ENCODE peak calls at places on chromosomes 6 and 20, in five cellular contexts. One of them, this sample, is unnamed.
A peak's percentile ranks its signal among the peaks of the same experiment; 100 is the strongest.

GRCh38 chr6:4667591-4667990 is 108.6 kb upstream of the CDYL start:
- DNase-seq in endodermal cell: no peak
- DNase-seq in DND-41: no peak
- DNase-seq in PC-9: no peak
- DNase-seq in tibial artery: no peak
- DNase-seq in this sample: no peak

GRCh38 chr6:53483423-53484353 is 61.2 kb downstream of the GCLC start:
- DNase-seq in endodermal cell: no peak
- DNase-seq in DND-41: peak; percentile 41
- DNase-seq in PC-9: no peak
- DNase-seq in tibial artery: no peak
- DNase-seq in this sample: peak; percentile 62

GRCh38 chr6:106702451-106703110 is 73.2 kb downstream of the QRSL1 start:
- DNase-seq in endodermal cell: no peak
- DNase-seq in DND-41: peak; percentile 28
- DNase-seq in PC-9: no peak
- DNase-seq in tibial artery: no peak
- DNase-seq in this sample: peak; percentile 59

GRCh38 chr20:22584922-22585785 is 782 bp upstream of the FOXA2 start:
- DNase-seq in endodermal cell: peak; percentile 86
- DNase-seq in DND-41: no peak
- DNase-seq in PC-9: no peak
- DNase-seq in tibial artery: no peak
- DNase-seq in this sample: no peak

GRCh38 chr6:48826884-48827701 is 636.0 kb downstream of the MMUT start:
- DNase-seq in endodermal cell: no peak
- DNase-seq in DND-41: no peak
- DNase-seq in PC-9: peak; percentile 89
- DNase-seq in tibial artery: no peak
- DNase-seq in this sample: no peak

GRCh38 chr20:38748863-38749153 is 548 bp downstream of the ACTR5 start:
- DNase-seq in endodermal cell: no peak
- DNase-seq in DND-41: peak; percentile 39
- DNase-seq in PC-9: no peak
- DNase-seq in tibial artery: no peak
- DNase-seq in this sample: no peak

GRCh38 chr6:74167951-74168350 is 471.9 kb downstream of the CD109 start:
- DNase-seq in endodermal cell: no peak
- DNase-seq in DND-41: no peak
- DNase-seq in PC-9: no peak
- DNase-seq in tibial artery: no peak
- DNase-seq in this sample: no peak

GRCh38 chr20:23147964-23148720 is 62.0 kb upstream of the CD93 start:
- DNase-seq in endodermal cell: peak; percentile 20
- DNase-seq in DND-41: no peak
- DNase-seq in PC-9: peak; percentile 60
- DNase-seq in tibial artery: peak; percentile 91
- DNase-seq in this sample: no peak

GRCh38 chr6:34924831-34925613 is 36.0 kb downstream of the ANKS1A start:
- DNase-seq in endodermal cell: no peak
- DNase-seq in DND-41: no peak
- DNase-seq in PC-9: no peak
- DNase-seq in tibial artery: no peak
- DNase-seq in this sample: no peak

GRCh38 chr20:62576815-62577214 is 65.5 kb upstream of the SLCO4A1 start:
- DNase-seq in endodermal cell: peak; percentile 85
- DNase-seq in DND-41: peak; percentile 30
- DNase-seq in PC-9: no peak
- DNase-seq in tibial artery: no peak
- DNase-seq in this sample: no peak

GRCh38 chr6:121932071-121933009 is 467.1 kb upstream of the HSF2 start:
- DNase-seq in endodermal cell: peak; percentile 93
- DNase-seq in DND-41: no peak
- DNase-seq in PC-9: peak; percentile 52
- DNase-seq in tibial artery: peak; percentile 68
- DNase-seq in this sample: no peak

GRCh38 chr20:16158976-16159286 is 414.3 kb downstream of the KIF16B start:
- DNase-seq in endodermal cell: no peak
- DNase-seq in DND-41: no peak
- DNase-seq in PC-9: no peak
- DNase-seq in tibial artery: no peak
- DNase-seq in this sample: peak; percentile 14

GRCh38 chr20:62355527-62356142 is 11.5 kb downstream of the LAMA5 start:
- DNase-seq in endodermal cell: peak; percentile 70
- DNase-seq in DND-41: no peak
- DNase-seq in PC-9: peak; percentile 68
- DNase-seq in tibial artery: peak; percentile 91
- DNase-seq in this sample: no peak

GRCh38 chr6:101275251-101275650 is 118.3 kb upstream of the GRIK2 start:
- DNase-seq in endodermal cell: no peak
- DNase-seq in DND-41: no peak
- DNase-seq in PC-9: no peak
- DNase-seq in tibial artery: no peak
- DNase-seq in this sample: no peak

GRCh38 chr6:111631930-111632460 is 26.3 kb upstream of the TRAF3IP2 start:
- DNase-seq in endodermal cell: peak; percentile 78
- DNase-seq in DND-41: no peak
- DNase-seq in PC-9: peak; percentile 24
- DNase-seq in tibial artery: no peak
- DNase-seq in this sample: no peak

GRCh38 chr6:168133707-168134398 is 54.8 kb upstream of the FRMD1 start:
- DNase-seq in endodermal cell: peak; percentile 38
- DNase-seq in DND-41: no peak
- DNase-seq in PC-9: no peak
- DNase-seq in tibial artery: no peak
- DNase-seq in this sample: no peak

GRCh38 chr6:161418458-161418945 is 144.6 kb upstream of the AGPAT4 start:
- DNase-seq in endodermal cell: peak; percentile 66
- DNase-seq in DND-41: peak; percentile 30
- DNase-seq in PC-9: peak; percentile 5
- DNase-seq in tibial artery: no peak
- DNase-seq in this sample: peak; percentile 51

GRCh38 chr6:1039191-1039590 is 272.7 kb upstream of the FOXQ1 start:
- DNase-seq in endodermal cell: no peak
- DNase-seq in DND-41: no peak
- DNase-seq in PC-9: peak; percentile 49
- DNase-seq in tibial artery: no peak
- DNase-seq in this sample: no peak

GRCh38 chr6:40555092-40555491 is 32.1 kb downstream of the LRFN2 start:
- DNase-seq in endodermal cell: no peak
- DNase-seq in DND-41: no peak
- DNase-seq in PC-9: no peak
- DNase-seq in tibial artery: no peak
- DNase-seq in this sample: no peak

GRCh38 chr6:22717906-22718305 is 148.5 kb downstream of the HDGFL1 start:
- DNase-seq in endodermal cell: no peak
- DNase-seq in DND-41: peak; percentile 40
- DNase-seq in PC-9: no peak
- DNase-seq in tibial artery: no peak
- DNase-seq in this sample: peak; percentile 21

GRCh38 chr20:51011479-51011878 is 11.4 kb downstream of the KCNG1 start:
- DNase-seq in endodermal cell: no peak
- DNase-seq in DND-41: no peak
- DNase-seq in PC-9: no peak
- DNase-seq in tibial artery: no peak
- DNase-seq in this sample: no peak

GRCh38 chr6:111198841-111199240 is 111.5 kb downstream of the SLC16A10 start:
- DNase-seq in endodermal cell: no peak
- DNase-seq in DND-41: no peak
- DNase-seq in PC-9: no peak
- DNase-seq in tibial artery: no peak
- DNase-seq in this sample: no peak

GRCh38 chr6:130223508-130223907 is 757 bp upstream of the SAMD3 start:
- DNase-seq in endodermal cell: no peak
- DNase-seq in DND-41: no peak
- DNase-seq in PC-9: no peak
- DNase-seq in tibial artery: no peak
- DNase-seq in this sample: peak; percentile 22

GRCh38 chr6:30557683-30557981 is 537 bp downstream of the PRR3 start:
- DNase-seq in endodermal cell: no peak
- DNase-seq in DND-41: no peak
- DNase-seq in PC-9: no peak
- DNase-seq in tibial artery: no peak
- DNase-seq in this sample: peak; percentile 50

GRCh38 chr6:6712979-6713514 is 124.5 kb downstream of the LY86 start:
- DNase-seq in endodermal cell: no peak
- DNase-seq in DND-41: peak; percentile 76
- DNase-seq in PC-9: no peak
- DNase-seq in tibial artery: no peak
- DNase-seq in this sample: no peak

GRCh38 chr20:49657118-49657901 is 56.4 kb downstream of the B4GALT5 start:
- DNase-seq in endodermal cell: no peak
- DNase-seq in DND-41: no peak
- DNase-seq in PC-9: no peak
- DNase-seq in tibial artery: no peak
- DNase-seq in this sample: no peak

GRCh38 chr6:75747371-75747984 is 1.6 kb upstream of the MYO6 start:
- DNase-seq in endodermal cell: no peak
- DNase-seq in DND-41: no peak
- DNase-seq in PC-9: peak; percentile 58
- DNase-seq in tibial artery: no peak
- DNase-seq in this sample: no peak

GRCh38 chr20:38284893-38285444 is 19.0 kb upstream of the BPI start:
- DNase-seq in endodermal cell: no peak
- DNase-seq in DND-41: no peak
- DNase-seq in PC-9: no peak
- DNase-seq in tibial artery: no peak
- DNase-seq in this sample: no peak

GRCh38 chr6:16466778-16467177 is 228.4 kb downstream of the GMPR start:
- DNase-seq in endodermal cell: no peak
- DNase-seq in DND-41: no peak
- DNase-seq in PC-9: no peak
- DNase-seq in tibial artery: no peak
- DNase-seq in this sample: no peak

GRCh38 chr6:137724495-137725211 is 142.4 kb upstream of the TNFAIP3 start:
- DNase-seq in endodermal cell: no peak
- DNase-seq in DND-41: no peak
- DNase-seq in PC-9: no peak
- DNase-seq in tibial artery: peak; percentile 74
- DNase-seq in this sample: no peak

GRCh38 chr6:33420493-33421343 is 853 bp downstream of the SYNGAP1 start:
- DNase-seq in endodermal cell: no peak
- DNase-seq in DND-41: no peak
- DNase-seq in PC-9: no peak
- DNase-seq in tibial artery: no peak
- DNase-seq in this sample: peak; percentile 56
- H3K4me3 ChIP-seq in endodermal cell: peak overlapping the region; percentile 78
- H3K4me3 ChIP-seq in DND-41: peak overlapping the region; percentile 27
- H3K4me3 ChIP-seq in PC-9: no peak overlapping the region
- H3K4me3 ChIP-seq in tibial artery: peak overlapping the region; percentile 54
- H3K4me3 ChIP-seq in this sample: peak overlapping the region; percentile 28

DNA sequence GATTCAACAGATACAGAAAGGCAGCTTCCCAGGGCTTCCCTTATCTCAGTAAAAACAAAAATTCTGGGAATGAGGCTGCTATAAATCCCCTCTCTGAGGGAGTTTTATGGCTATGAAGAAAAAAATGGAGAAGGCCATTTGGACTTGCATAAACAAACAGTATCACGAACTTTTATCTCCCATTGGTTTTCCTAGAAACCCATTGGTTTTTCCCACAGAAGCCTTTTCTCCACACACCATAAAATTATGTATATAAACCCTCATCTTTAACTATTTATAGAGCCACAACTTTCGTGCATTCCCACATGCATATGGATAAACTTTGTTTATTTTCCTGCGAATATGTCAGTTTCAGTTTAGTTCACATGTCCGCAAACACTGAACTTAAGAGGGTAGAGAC is 36.2 kb upstream of the BTBD3 start:
- DNase-seq in endodermal cell: no peak
- DNase-seq in DND-41: no peak
- DNase-seq in PC-9: no peak
- DNase-seq in tibial artery: no peak
- DNase-seq in this sample: no peak
- H3K4me3 ChIP-seq in endodermal cell: no peak overlapping the region
- H3K4me3 ChIP-seq in DND-41: no peak overlapping the region
- H3K4me3 ChIP-seq in PC-9: no peak overlapping the region
- H3K4me3 ChIP-seq in tibial artery: no peak overlapping the region
- H3K4me3 ChIP-seq in this sample: no peak overlapping the region

GRCh38 chr6:43016935-43017334 is 2.9 kb downstream of the KLHDC3 start:
- DNase-seq in endodermal cell: no peak
- DNase-seq in DND-41: no peak
- DNase-seq in PC-9: no peak
- DNase-seq in tibial artery: no peak
- DNase-seq in this sample: no peak
- H3K4me3 ChIP-seq in endodermal cell: no peak overlapping the region
- H3K4me3 ChIP-seq in DND-41: no peak overlapping the region
- H3K4me3 ChIP-seq in PC-9: no peak overlapping the region
- H3K4me3 ChIP-seq in tibial artery: no peak overlapping the region
- H3K4me3 ChIP-seq in this sample: no peak overlapping the region

GRCh38 chr6:117906905-117907599 is at the start of gene SLC35F1:
- DNase-seq in endodermal cell: peak; percentile 94
- DNase-seq in DND-41: no peak
- DNase-seq in PC-9: no peak
- DNase-seq in tibial artery: no peak
- DNase-seq in this sample: no peak
- H3K4me3 ChIP-seq in endodermal cell: peak within 1 kb of the TSS; percentile 81
- H3K4me3 ChIP-seq in DND-41: no peak within 1 kb of the TSS
- H3K4me3 ChIP-seq in PC-9: no peak within 1 kb of the TSS
- H3K4me3 ChIP-seq in tibial artery: peak within 1 kb of the TSS; percentile 46
- H3K4me3 ChIP-seq in this sample: no peak within 1 kb of the TSS

GRCh38 chr20:18137412-18138265 is at the start of the genes KAT14 and PET117:
- DNase-seq in endodermal cell: peak; percentile 97
- DNase-seq in DND-41: peak; percentile 94
- DNase-seq in PC-9: peak; percentile 94
- DNase-seq in tibial artery: peak; percentile 93
- DNase-seq in this sample: peak; percentile 90

GRCh38 chr20:18144541-18145099 is 7.0 kb downstream of the KAT14 start:
- DNase-seq in endodermal cell: peak; percentile 67
- DNase-seq in DND-41: no peak
- DNase-seq in PC-9: peak; percentile 64
- DNase-seq in tibial artery: no peak
- DNase-seq in this sample: no peak

GRCh38 chr20:18138639-18139583 is 1.2 kb downstream of the KAT14 start:
- DNase-seq in endodermal cell: no peak
- DNase-seq in DND-41: no peak
- DNase-seq in PC-9: no peak
- DNase-seq in tibial artery: no peak
- DNase-seq in this sample: no peak

GRCh38 chr20:18138266-18138582 is 561 bp downstream of the KAT14 start:
- DNase-seq in endodermal cell: no peak
- DNase-seq in DND-41: no peak
- DNase-seq in PC-9: no peak
- DNase-seq in tibial artery: no peak
- DNase-seq in this sample: no peak

GRCh38 chr20:18139832-18140231 is 2.2 kb downstream of the KAT14 start:
- DNase-seq in endodermal cell: no peak
- DNase-seq in DND-41: no peak
- DNase-seq in PC-9: no peak
- DNase-seq in tibial artery: no peak
- DNase-seq in this sample: no peak
- H3K4me3 ChIP-seq in endodermal cell: peak overlapping the region; percentile 97
- H3K4me3 ChIP-seq in DND-41: no peak overlapping the region
- H3K4me3 ChIP-seq in PC-9: no peak overlapping the region
- H3K4me3 ChIP-seq in tibial artery: no peak overlapping the region
- H3K4me3 ChIP-seq in this sample: no peak overlapping the region

This sample was measured in Jurkat, Clone E6-1.